ENCODE peak calls at places on chromosomes 11 and 22, in ten cellular contexts. One of them, this sample, is unnamed.
A peak's percentile ranks its signal among the peaks of the same experiment; 100 is the strongest.

GRCh38 chr11:131658952-131659351 is 288.5 kb downstream of the NTM start:
- DNase-seq in AG04450: no peak
- DNase-seq in tibial artery: no peak
- DNase-seq in IMR-90: no peak
- DNase-seq in spleen: no peak
- DNase-seq in ovary: no peak
- DNase-seq in hepatocyte: no peak
- DNase-seq in MM.1S: no peak
- DNase-seq in RWPE1: no peak
- DNase-seq in CD4-positive, alpha-beta T cell: no peak
- DNase-seq in this sample: no peak

GRCh38 chr11:76030973-76031590 is 175.2 kb downstream of the WNT11 start:
- DNase-seq in AG04450: no peak
- DNase-seq in tibial artery: no peak
- DNase-seq in IMR-90: no peak
- DNase-seq in spleen: no peak
- DNase-seq in ovary: no peak
- DNase-seq in hepatocyte: no peak
- DNase-seq in MM.1S: no peak
- DNase-seq in RWPE1: no peak
- DNase-seq in CD4-positive, alpha-beta T cell: no peak
- DNase-seq in this sample: no peak

GRCh38 chr11:69217276-69218105 is 61.8 kb downstream of the SMIM38 start:
- DNase-seq in AG04450: no peak
- DNase-seq in tibial artery: peak; percentile 11
- DNase-seq in IMR-90: no peak
- DNase-seq in spleen: no peak
- DNase-seq in ovary: no peak
- DNase-seq in hepatocyte: no peak
- DNase-seq in MM.1S: no peak
- DNase-seq in RWPE1: no peak
- DNase-seq in CD4-positive, alpha-beta T cell: no peak
- DNase-seq in this sample: no peak

GRCh38 chr22:38246046-38246658 is 26.7 kb downstream of the TMEM184B start:
- DNase-seq in AG04450: no peak
- DNase-seq in tibial artery: no peak
- DNase-seq in IMR-90: no peak
- DNase-seq in spleen: no peak
- DNase-seq in ovary: no peak
- DNase-seq in hepatocyte: no peak
- DNase-seq in MM.1S: no peak
- DNase-seq in RWPE1: no peak
- DNase-seq in CD4-positive, alpha-beta T cell: no peak
- DNase-seq in this sample: no peak

GRCh38 chr22:21589415-21589814 is 21.9 kb downstream of the UBE2L3 start:
- DNase-seq in AG04450: no peak
- DNase-seq in tibial artery: no peak
- DNase-seq in IMR-90: no peak
- DNase-seq in spleen: no peak
- DNase-seq in ovary: no peak
- DNase-seq in hepatocyte: no peak
- DNase-seq in MM.1S: no peak
- DNase-seq in RWPE1: no peak
- DNase-seq in CD4-positive, alpha-beta T cell: no peak
- DNase-seq in this sample: no peak

GRCh38 chr11:61918251-61919112 is 1.1 kb upstream of the RAB3IL1 start:
- DNase-seq in AG04450: no peak
- DNase-seq in tibial artery: peak; percentile 69
- DNase-seq in IMR-90: no peak
- DNase-seq in spleen: no peak
- DNase-seq in ovary: peak; percentile 38
- DNase-seq in hepatocyte: no peak
- DNase-seq in MM.1S: no peak
- DNase-seq in RWPE1: no peak
- DNase-seq in CD4-positive, alpha-beta T cell: no peak
- DNase-seq in this sample: no peak

GRCh38 chr11:71488086-71488967 is 35.3 kb downstream of the NADSYN1 start:
- DNase-seq in AG04450: peak; percentile 32
- DNase-seq in tibial artery: no peak
- DNase-seq in IMR-90: peak; percentile 80
- DNase-seq in spleen: no peak
- DNase-seq in ovary: peak; percentile 48
- DNase-seq in hepatocyte: peak; percentile 73
- DNase-seq in MM.1S: no peak
- DNase-seq in RWPE1: peak; percentile 77
- DNase-seq in CD4-positive, alpha-beta T cell: no peak
- DNase-seq in this sample: no peak

GRCh38 chr11:95877288-95877687 is 46.6 kb downstream of the MTMR2 start:
- DNase-seq in AG04450: peak; percentile 98
- DNase-seq in tibial artery: no peak
- DNase-seq in IMR-90: peak; percentile 100
- DNase-seq in spleen: no peak
- DNase-seq in ovary: no peak
- DNase-seq in hepatocyte: no peak
- DNase-seq in MM.1S: no peak
- DNase-seq in RWPE1: peak; percentile 26
- DNase-seq in CD4-positive, alpha-beta T cell: no peak
- DNase-seq in this sample: no peak

DNA sequence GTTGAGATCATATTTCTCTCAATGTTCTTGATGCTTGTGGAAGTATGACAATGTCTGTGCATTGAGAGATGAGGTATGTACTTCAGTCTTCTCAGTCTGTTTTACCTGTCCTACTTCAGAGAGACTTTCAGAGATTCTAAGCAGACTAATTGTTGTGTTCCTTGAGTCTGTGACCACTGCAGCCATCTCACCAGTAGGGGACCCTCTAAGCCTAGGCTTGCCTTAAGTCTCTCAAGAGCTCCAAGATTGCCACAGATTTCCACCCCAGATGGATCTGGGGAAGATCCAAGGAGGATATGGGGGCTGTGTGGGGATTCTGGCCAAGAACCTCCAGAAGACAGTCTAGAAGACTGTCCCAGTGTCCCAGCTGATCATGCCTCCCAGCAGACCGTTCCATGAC is 179.9 kb upstream of the PLET1 start:
- DNase-seq in AG04450: no peak
- DNase-seq in tibial artery: no peak
- DNase-seq in IMR-90: no peak
- DNase-seq in spleen: no peak
- DNase-seq in ovary: no peak
- DNase-seq in hepatocyte: no peak
- DNase-seq in MM.1S: no peak
- DNase-seq in RWPE1: no peak
- DNase-seq in CD4-positive, alpha-beta T cell: no peak
- DNase-seq in this sample: no peak
- TF ChIP-seq CTCF in AG04450: peak; percentile 4
- TF ChIP-seq CTCF in tibial artery: no peak
- TF ChIP-seq CTCF in IMR-90: no peak
- TF ChIP-seq CTCF in spleen: no peak
- TF ChIP-seq CTCF in ovary: no peak
- TF ChIP-seq CTCF in hepatocyte: no peak
- TF ChIP-seq CTCF in MM.1S: no peak
- TF ChIP-seq CTCF in RWPE1: no peak
- TF ChIP-seq CTCF in CD4-positive, alpha-beta T cell: no peak
- TF ChIP-seq CTCF in this sample: no peak

GRCh38 chr11:77789061-77789730 is 31.3 kb downstream of the RSF1 start:
- DNase-seq in AG04450: no peak
- DNase-seq in tibial artery: no peak
- DNase-seq in IMR-90: no peak
- DNase-seq in spleen: no peak
- DNase-seq in ovary: no peak
- DNase-seq in hepatocyte: no peak
- DNase-seq in MM.1S: no peak
- DNase-seq in RWPE1: no peak
- DNase-seq in CD4-positive, alpha-beta T cell: no peak
- DNase-seq in this sample: no peak

GRCh38 chr11:77793972-77794371 is 26.6 kb downstream of the RSF1 start:
- DNase-seq in AG04450: no peak
- DNase-seq in tibial artery: no peak
- DNase-seq in IMR-90: no peak
- DNase-seq in spleen: no peak
- DNase-seq in ovary: no peak
- DNase-seq in hepatocyte: no peak
- DNase-seq in MM.1S: no peak
- DNase-seq in RWPE1: no peak
- DNase-seq in CD4-positive, alpha-beta T cell: no peak
- DNase-seq in this sample: no peak

GRCh38 chr11:77784572-77784971 is 36.0 kb downstream of the RSF1 start:
- DNase-seq in AG04450: no peak
- DNase-seq in tibial artery: no peak
- DNase-seq in IMR-90: no peak
- DNase-seq in spleen: no peak
- DNase-seq in ovary: no peak
- DNase-seq in hepatocyte: no peak
- DNase-seq in MM.1S: no peak
- DNase-seq in RWPE1: no peak
- DNase-seq in CD4-positive, alpha-beta T cell: no peak
- DNase-seq in this sample: no peak

GRCh38 chr11:77791301-77791700 is 29.2 kb downstream of the RSF1 start:
- DNase-seq in AG04450: no peak
- DNase-seq in tibial artery: no peak
- DNase-seq in IMR-90: no peak
- DNase-seq in spleen: no peak
- DNase-seq in ovary: no peak
- DNase-seq in hepatocyte: no peak
- DNase-seq in MM.1S: no peak
- DNase-seq in RWPE1: no peak
- DNase-seq in CD4-positive, alpha-beta T cell: no peak
- DNase-seq in this sample: no peak

DNA sequence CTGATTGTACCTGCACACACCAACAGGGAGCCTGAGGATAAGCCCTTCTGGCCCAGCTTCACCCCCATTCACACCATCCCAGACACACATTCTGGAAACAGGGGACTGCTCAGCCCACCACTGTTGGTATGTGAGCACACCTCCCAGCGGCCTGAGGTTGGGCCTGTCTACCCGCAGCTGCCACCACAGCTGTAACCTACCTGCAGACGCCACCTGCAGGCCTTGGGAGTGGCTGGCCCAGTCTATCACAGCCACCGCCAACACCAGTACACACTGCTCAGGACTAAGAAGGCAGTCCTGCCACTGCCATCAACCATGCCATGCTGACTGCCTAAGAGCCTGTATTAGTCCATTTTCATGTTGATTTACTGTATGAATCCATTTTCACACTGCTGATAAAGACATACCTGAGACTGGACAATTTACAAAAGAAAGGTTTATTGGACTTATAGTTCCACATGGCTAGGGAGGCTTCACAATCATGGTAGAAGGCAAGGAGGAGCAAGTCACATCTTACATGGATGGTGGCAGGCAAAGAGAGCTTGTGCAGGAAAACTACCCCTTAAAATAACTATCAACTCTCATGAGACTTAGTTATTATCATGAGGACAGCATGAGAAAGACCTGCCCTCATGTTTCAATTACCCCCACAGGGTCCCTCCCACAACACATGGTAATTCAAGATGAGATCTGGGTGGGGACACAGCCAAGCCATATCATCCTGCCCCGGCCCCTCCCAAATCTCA is 30.6 kb downstream of the RSF1 start:
- DNase-seq in AG04450: no peak
- DNase-seq in tibial artery: no peak
- DNase-seq in IMR-90: no peak
- DNase-seq in spleen: no peak
- DNase-seq in ovary: no peak
- DNase-seq in hepatocyte: no peak
- DNase-seq in MM.1S: no peak
- DNase-seq in RWPE1: no peak
- DNase-seq in CD4-positive, alpha-beta T cell: no peak
- DNase-seq in this sample: no peak
- H3K27ac ChIP-seq in AG04450: no peak overlapping the region
- H3K27ac ChIP-seq in tibial artery: no peak overlapping the region
- H3K27ac ChIP-seq in IMR-90: no peak overlapping the region
- H3K27ac ChIP-seq in spleen: no peak overlapping the region
- H3K27ac ChIP-seq in ovary: no peak overlapping the region
- H3K27ac ChIP-seq in hepatocyte: no peak overlapping the region
- H3K27ac ChIP-seq in MM.1S: no peak overlapping the region
- H3K27ac ChIP-seq in RWPE1: peak overlapping the region; percentile 46
- H3K27ac ChIP-seq in CD4-positive, alpha-beta T cell: no peak overlapping the region
- H3K27ac ChIP-seq in this sample: no peak overlapping the region

GRCh38 chr11:10520562-10520961 is 20.4 kb downstream of the RNF141 start:
- DNase-seq in AG04450: no peak
- DNase-seq in tibial artery: no peak
- DNase-seq in IMR-90: no peak
- DNase-seq in spleen: no peak
- DNase-seq in ovary: no peak
- DNase-seq in hepatocyte: no peak
- DNase-seq in MM.1S: no peak
- DNase-seq in RWPE1: no peak
- DNase-seq in CD4-positive, alpha-beta T cell: no peak
- DNase-seq in this sample: no peak

GRCh38 chr11:10522276-10522675 is 18.7 kb downstream of the RNF141 start:
- DNase-seq in AG04450: no peak
- DNase-seq in tibial artery: no peak
- DNase-seq in IMR-90: no peak
- DNase-seq in spleen: no peak
- DNase-seq in ovary: no peak
- DNase-seq in hepatocyte: no peak
- DNase-seq in MM.1S: no peak
- DNase-seq in RWPE1: no peak
- DNase-seq in CD4-positive, alpha-beta T cell: no peak
- DNase-seq in this sample: no peak

GRCh38 chr11:10518123-10518522 is 22.9 kb downstream of the RNF141 start:
- DNase-seq in AG04450: no peak
- DNase-seq in tibial artery: no peak
- DNase-seq in IMR-90: peak; percentile 25
- DNase-seq in spleen: no peak
- DNase-seq in ovary: no peak
- DNase-seq in hepatocyte: no peak
- DNase-seq in MM.1S: no peak
- DNase-seq in RWPE1: peak; percentile 40
- DNase-seq in CD4-positive, alpha-beta T cell: no peak
- DNase-seq in this sample: no peak

GRCh38 chr11:10518891-10519290 is 22.1 kb downstream of the RNF141 start:
- DNase-seq in AG04450: no peak
- DNase-seq in tibial artery: no peak
- DNase-seq in IMR-90: no peak
- DNase-seq in spleen: no peak
- DNase-seq in ovary: no peak
- DNase-seq in hepatocyte: no peak
- DNase-seq in MM.1S: no peak
- DNase-seq in RWPE1: no peak
- DNase-seq in CD4-positive, alpha-beta T cell: no peak
- DNase-seq in this sample: no peak

DNA sequence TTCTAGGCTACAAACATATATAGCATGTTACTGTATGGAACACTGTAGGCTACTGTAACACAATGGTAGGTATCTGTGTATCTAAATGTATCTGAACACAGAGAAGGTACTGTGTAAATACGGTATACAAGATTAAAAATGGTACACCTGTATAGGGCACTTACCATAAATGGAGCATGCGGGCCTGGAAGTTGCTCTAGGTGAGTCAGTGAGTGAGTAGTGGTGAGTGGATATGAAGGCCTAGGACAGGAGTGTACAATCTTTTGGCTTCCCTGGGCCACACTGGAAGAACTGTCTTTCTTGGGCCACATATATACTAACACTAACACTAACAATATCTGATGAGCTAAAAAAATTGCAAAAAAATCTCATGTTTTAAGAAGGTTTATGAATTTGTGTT is 21.4 kb downstream of the RNF141 start:
- DNase-seq in AG04450: no peak
- DNase-seq in tibial artery: no peak
- DNase-seq in IMR-90: no peak
- DNase-seq in spleen: no peak
- DNase-seq in ovary: no peak
- DNase-seq in hepatocyte: no peak
- DNase-seq in MM.1S: no peak
- DNase-seq in RWPE1: no peak
- DNase-seq in CD4-positive, alpha-beta T cell: no peak
- DNase-seq in this sample: no peak
- TF ChIP-seq CTCF in AG04450: no peak
- TF ChIP-seq CTCF in tibial artery: no peak
- TF ChIP-seq CTCF in IMR-90: no peak
- TF ChIP-seq CTCF in spleen: no peak
- TF ChIP-seq CTCF in ovary: no peak
- TF ChIP-seq CTCF in hepatocyte: no peak
- TF ChIP-seq CTCF in MM.1S: no peak
- TF ChIP-seq CTCF in RWPE1: no peak
- TF ChIP-seq CTCF in CD4-positive, alpha-beta T cell: no peak
- TF ChIP-seq CTCF in this sample: no peak

GRCh38 chr11:47499614-47500013 is 50.7 kb upstream of the RAPSN start:
- DNase-seq in AG04450: no peak
- DNase-seq in tibial artery: no peak
- DNase-seq in IMR-90: no peak
- DNase-seq in spleen: no peak
- DNase-seq in ovary: no peak
- DNase-seq in hepatocyte: no peak
- DNase-seq in MM.1S: no peak
- DNase-seq in RWPE1: no peak
- DNase-seq in CD4-positive, alpha-beta T cell: no peak
- DNase-seq in this sample: no peak
- H3K27ac ChIP-seq in AG04450: no peak overlapping the region
- H3K27ac ChIP-seq in tibial artery: peak overlapping the region; percentile 7
- H3K27ac ChIP-seq in IMR-90: no peak overlapping the region
- H3K27ac ChIP-seq in spleen: no peak overlapping the region
- H3K27ac ChIP-seq in ovary: no peak overlapping the region
- H3K27ac ChIP-seq in hepatocyte: no peak overlapping the region
- H3K27ac ChIP-seq in MM.1S: no peak overlapping the region
- H3K27ac ChIP-seq in RWPE1: no peak overlapping the region
- H3K27ac ChIP-seq in CD4-positive, alpha-beta T cell: no peak overlapping the region
- H3K27ac ChIP-seq in this sample: peak overlapping the region; percentile 36

This sample was measured in dorsolateral prefrontal cortex.